ENCODE peak calls at places on chromosomes 16 and 17, in four cellular contexts. B, G, N and E are unnamed samples.
A peak's percentile ranks its signal among the peaks of the same experiment; 100 is the strongest.

GRCh38 chr17:18129041-18129502 is 20.5 kb downstream of the MYO15A start:
- DNase-seq in B (no peak), N (peak; percentile 44), G (no peak), E (no peak)

GRCh38 chr16:56610609-56611111 is 2.3 kb downstream of the MT2A start:
- DNase-seq in N (peak; percentile 27), B (no peak), G (no peak), E (no peak)

GRCh38 chr17:2990396-2990795 is 73.0 kb downstream of the OR1D5 start:
- DNase-seq in N (no peak), G (no peak), B (peak; percentile 13), E (no peak)

GRCh38 chr17:12842936-12843335 is 53.6 kb downstream of the ARHGAP44 start:
- DNase-seq in G (no peak), B (no peak), N (no peak), E (no peak)

GRCh38 chr17:27633312-27634025 is 2.5 kb downstream of the LGALS9 start:
- DNase-seq in B (no peak), N (no peak), G (no peak), E (peak; percentile 73)

GRCh38 chr16:88526008-88526905 is 43.9 kb upstream of the ZC3H18 start:
- DNase-seq in G (no peak), N (no peak), B (no peak), E (no peak)

GRCh38 chr17:5121186-5121841 is 5.5 kb downstream of the USP6 start:
- DNase-seq in B (peak; percentile 45), G (no peak), N (no peak), E (peak; percentile 66)

GRCh38 chr17:285751-286422 is 66.7 kb downstream of the RPH3AL start:
- DNase-seq in N (no peak), G (no peak), B (no peak), E (peak; percentile 45)

GRCh38 chr17:15348030-15348429 is 6.6 kb upstream of the TEKT3 start:
- DNase-seq in N (peak; percentile 51), B (no peak), G (no peak), E (no peak)

GRCh38 chr16:73057369-73058210 is 9.7 kb upstream of the ZFHX3 start:
- DNase-seq in N (peak; percentile 39), G (peak; percentile 76), B (no peak), E (peak; percentile 82)

GRCh38 chr17:79463421-79464309 is 147.2 kb downstream of the RBFOX3 start:
- DNase-seq in G (no peak), N (no peak), B (no peak), E (no peak)

GRCh38 chr16:20976568-20976967 is 76.0 kb downstream of the LYRM1 start:
- DNase-seq in B (no peak), N (no peak), G (no peak), E (no peak)

GRCh38 chr17:5651348-5651747 is 67.0 kb upstream of the NLRP1 start:
- DNase-seq in G (no peak), B (no peak), N (no peak), E (no peak)

GRCh38 chr16:89905511-89906140 is 13.0 kb upstream of the MC1R start:
- DNase-seq in G (no peak), B (no peak), N (no peak), E (no peak)

GRCh38 chr16:67277294-67277998 is 1.9 kb upstream of the PLEKHG4 start:
- DNase-seq in G (no peak), N (peak; percentile 100), B (no peak), E (peak; percentile 79)

GRCh38 chr16:62021295-62021694 is 14.9 kb downstream of the CDH8 start:
- DNase-seq in G (no peak), B (no peak), N (peak; percentile 60), E (no peak)

GRCh38 chr17:27319536-27320221 is 25.8 kb downstream of the WSB1 start:
- DNase-seq in B (peak; percentile 28), G (no peak), N (peak; percentile 60), E (peak; percentile 90)

GRCh38 chr16:15490123-15490711 is 55.8 kb downstream of the BMERB1 start:
- DNase-seq in N (no peak), G (no peak), B (no peak), E (no peak)

GRCh38 chr16:56315955-56316354 is 109.4 kb downstream of the AMFR start:
- DNase-seq in B (no peak), G (no peak), N (no peak), E (peak; percentile 63)

GRCh38 chr16:5064915-5065314 is 841 bp downstream of the C16orf89 start:
- DNase-seq in N (no peak), B (no peak), G (no peak), E (no peak)

GRCh38 chr16:2985893-2986355 is 5.7 kb upstream of the PKMYT1 start:
- DNase-seq in B (no peak), G (no peak), N (no peak), E (no peak)

GRCh38 chr16:48235058-48235555 is 9.0 kb upstream of the LONP2 start:
- DNase-seq in G (no peak), N (no peak), B (no peak), E (no peak)

GRCh38 chr16:48232459-48233040 is 11.6 kb upstream of the LONP2 start:
- DNase-seq in G (no peak), N (peak; percentile 11), B (no peak), E (no peak)

GRCh38 chr16:48234630-48235029 is 9.5 kb upstream of the LONP2 start:
- DNase-seq in B (no peak), G (no peak), N (no peak), E (no peak)

GRCh38 chr16:48235556-48236136 is 8.5 kb upstream of the LONP2 start:
- DNase-seq in B (no peak), N (no peak), G (no peak), E (no peak)

DNA sequence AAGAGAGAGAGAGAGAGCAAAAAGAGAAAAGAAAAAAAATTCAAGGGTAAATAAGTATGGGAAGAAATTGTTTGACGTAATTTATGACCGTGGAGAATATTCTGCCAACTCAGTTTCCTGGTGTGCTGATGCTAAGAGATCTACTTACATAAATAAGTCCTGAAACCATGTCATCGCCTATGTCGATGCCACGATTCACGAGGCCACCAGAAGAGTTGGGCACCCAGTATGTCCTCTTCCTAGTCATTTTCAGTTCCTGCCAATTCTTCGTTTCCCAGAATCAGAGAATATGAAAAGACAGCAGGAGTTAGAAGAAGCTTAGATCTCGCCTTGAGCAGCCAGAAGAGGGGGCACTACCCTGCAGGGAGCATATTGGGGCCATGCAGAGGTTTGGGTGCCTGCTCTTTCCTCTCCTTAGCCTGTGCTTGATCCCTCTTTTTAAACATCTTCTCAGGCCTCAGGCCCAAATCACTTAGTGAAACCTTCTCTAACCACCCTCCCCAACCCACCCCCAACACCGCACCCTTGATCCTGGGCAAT is 12.4 kb upstream of the LONP2 start:
- DNase-seq in N (peak; percentile 25), B (peak; percentile 58), G (peak; percentile 45), E (no peak)
- TF ChIP-seq CTCF in N (peak; percentile 42), B (peak; percentile 75), G (peak; percentile 44), E (no peak)

GRCh38 chr17:7064248-7064647 is 15.8 kb downstream of the CLEC10A start:
- DNase-seq in G (peak; percentile 59), B (no peak), N (peak; percentile 79), E (no peak)
- H3K27ac ChIP-seq in G (no peak overlapping the region), B (no peak overlapping the region), N (no peak overlapping the region), E (no peak overlapping the region)

GRCh38 chr17:38353084-38353604 is 1.5 kb downstream of the SOCS7 start:
- DNase-seq in N (no peak), B (no peak), G (no peak), E (peak; percentile 1)

GRCh38 chr17:38349097-38349904 is 2.3 kb upstream of the SOCS7 start:
- DNase-seq in N (peak; percentile 64), B (peak; percentile 93), G (peak; percentile 78), E (peak; percentile 87)

GRCh38 chr17:38351412-38352222 is at the start of gene SOCS7:
- DNase-seq in N (peak; percentile 91), B (peak; percentile 94), G (peak; percentile 96), E (peak; percentile 98)

GRCh38 chr17:38352245-38353083 is 820 bp downstream of the SOCS7 start:
- DNase-seq in G (peak; percentile 62), N (peak; percentile 29), B (peak; percentile 61), E (peak; percentile 85)

GRCh38 chr17:38350035-38350434 is 1.6 kb upstream of the SOCS7 start:
- DNase-seq in B (no peak), N (no peak), G (no peak), E (peak; percentile 4)
- H3K9ac ChIP-seq in B (no peak overlapping the region), N (no peak overlapping the region), G (no peak overlapping the region), E (no peak overlapping the region)

DNA sequence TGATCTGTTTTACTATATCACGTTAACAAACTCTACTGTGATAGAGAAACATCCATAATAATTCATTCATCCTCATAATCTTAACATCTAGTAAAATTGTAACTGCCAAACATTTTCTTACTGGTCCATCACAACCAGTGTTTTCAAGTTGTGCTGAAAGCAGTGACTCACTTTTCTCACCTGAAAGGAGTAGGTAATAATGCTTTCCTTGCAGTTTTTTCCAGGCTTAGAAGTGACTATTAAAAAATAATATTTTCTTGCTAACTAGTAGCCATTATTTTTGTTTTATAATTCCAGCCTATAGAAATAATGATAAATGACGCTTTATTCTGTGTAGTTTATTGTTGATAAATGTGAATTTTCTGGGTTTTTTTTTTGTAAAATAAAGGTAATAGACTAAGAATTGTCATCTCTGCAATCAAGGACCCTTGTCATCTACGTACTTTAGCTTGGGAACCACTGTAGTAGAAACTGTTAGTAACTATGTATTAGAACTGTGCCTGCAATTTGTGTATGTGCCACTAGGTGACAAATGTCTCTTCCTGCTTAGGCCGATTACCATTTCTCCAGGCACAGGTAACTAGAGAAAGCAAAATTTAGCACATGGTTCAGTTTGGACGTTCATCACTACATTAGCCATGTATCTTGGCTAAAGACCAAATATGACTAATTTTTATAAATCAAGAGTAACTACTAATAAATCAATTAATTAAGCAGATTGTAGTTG is 409.4 kb upstream of the ERCC4 start:
- DNase-seq in N (no peak), G (no peak), B (no peak), E (no peak)
- TF ChIP-seq CTCF in N (no peak), G (peak; percentile 25), B (peak; percentile 71), E (no peak)

GRCh38 chr17:75589919-75590303 is 2.3 kb downstream of the MYO15B start:
- DNase-seq in B (peak; percentile 58), G (no peak), N (no peak), E (peak; percentile 85)

GRCh38 chr17:75589017-75589918 is 1.7 kb downstream of the MYO15B start:
- DNase-seq in G (peak; percentile 100), B (peak; percentile 98), N (peak; percentile 67), E (peak; percentile 98)

GRCh38 chr17:75591722-75592302 is 4.2 kb downstream of the MYO15B start:
- DNase-seq in G (no peak), B (peak; percentile 39), N (no peak), E (no peak)

GRCh38 chr17:75590849-75591721 is 3.5 kb downstream of the MYO15B start:
- DNase-seq in N (no peak), B (peak; percentile 28), G (no peak), E (no peak)

DNA sequence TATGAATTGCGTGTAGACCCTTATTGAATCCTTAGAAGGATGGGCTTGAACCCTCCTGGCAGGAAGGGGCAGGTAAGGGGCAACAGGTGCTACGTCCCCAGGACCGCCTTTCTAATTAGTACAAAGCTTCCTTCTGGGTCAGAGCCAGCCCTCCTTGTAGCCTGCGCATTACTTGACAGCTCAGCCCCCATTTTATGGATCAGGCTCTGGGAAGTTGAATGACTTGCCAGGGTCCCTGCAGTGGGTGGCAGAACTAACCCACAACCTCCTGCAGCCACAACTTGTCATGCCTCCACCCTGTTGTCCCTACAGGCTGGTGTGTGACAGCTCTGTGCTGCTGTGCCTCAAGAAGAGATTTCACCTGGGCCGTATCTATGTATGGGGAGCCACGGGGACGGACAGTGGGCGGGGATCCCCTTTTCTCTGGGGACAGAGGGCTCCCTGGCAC is 2.7 kb downstream of the MYO15B start:
- DNase-seq in N (no peak), G (no peak), B (peak; percentile 30), E (no peak)
- H3K27ac ChIP-seq in N (no peak overlapping the region), G (no peak overlapping the region), B (no peak overlapping the region), E (no peak overlapping the region)